ENCODE peak calls at places on chromosome 2, in four cellular contexts. W is cardiac muscle cell, V is heart right ventricle, M is tibial nerve. N is an unnamed sample.
A peak's percentile ranks its signal among the peaks of the same experiment; 100 is the strongest.

GRCh38 chr2:71935291-71935848 is 212.3 kb downstream of the CYP26B1 start:
- DNase-seq in M (peak; percentile 51), V (peak; percentile 61), W (no peak), N (peak; percentile 73)

GRCh38 chr2:7083580-7084509 is 166.6 kb downstream of the RNF144A start:
- DNase-seq in W (peak; percentile 12), M (no peak), V (no peak), N (no peak)

GRCh38 chr2:1751768-1752725 is 7.7 kb upstream of the PXDN start:
- DNase-seq in W (no peak), M (no peak), V (no peak), N (no peak)

GRCh38 chr2:131039535-131039907 is 53.7 kb downstream of the FAM168B start:
- DNase-seq in W (no peak), M (no peak), V (no peak), N (peak; percentile 70)

GRCh38 chr2:234861841-234862735 is 89.7 kb upstream of the SH3BP4 start:
- DNase-seq in V (peak; percentile 48), W (peak; percentile 41), M (peak; percentile 23), N (peak; percentile 89)

GRCh38 chr2:8821276-8822217 is 15.9 kb downstream of the KIDINS220 start:
- DNase-seq in W (no peak), M (peak; percentile 52), V (peak; percentile 30), N (peak; percentile 70)

GRCh38 chr2:180618570-180618969 is 361.8 kb upstream of the UBE2E3 start:
- DNase-seq in W (no peak), V (no peak), M (no peak), N (no peak)

GRCh38 chr2:85795331-85796045 is 41.7 kb downstream of the ATOH8 start:
- DNase-seq in W (no peak), M (no peak), V (no peak), N (peak; percentile 85)

GRCh38 chr2:11856095-11856494 is 109.7 kb downstream of the LPIN1 start:
- DNase-seq in M (no peak), W (no peak), V (no peak), N (no peak)

GRCh38 chr2:128057334-128057733 is 29.5 kb upstream of the SAP130 start:
- DNase-seq in V (no peak), M (no peak), W (no peak), N (no peak)

GRCh38 chr2:8509613-8510012 is 172.2 kb upstream of the ID2 start:
- DNase-seq in W (no peak), M (no peak), V (no peak), N (no peak)

GRCh38 chr2:182068811-182069210 is 83.2 kb downstream of the PPP1R1C start:
- DNase-seq in M (no peak), W (no peak), V (no peak), N (no peak)

GRCh38 chr2:120369250-120369649 is 23.3 kb downstream of the INHBB start:
- DNase-seq in V (no peak), W (no peak), M (no peak), N (no peak)

GRCh38 chr2:7007846-7008741 is 90.9 kb downstream of the RNF144A start:
- DNase-seq in V (peak; percentile 94), M (peak; percentile 86), W (peak; percentile 39), N (peak; percentile 93)

GRCh38 chr2:23624378-23624777 is 239.4 kb downstream of the KLHL29 start:
- DNase-seq in W (no peak), V (no peak), M (no peak), N (no peak)

GRCh38 chr2:174824098-174824497 is 59.8 kb upstream of the CHRNA1 start:
- DNase-seq in V (no peak), W (peak; percentile 61), M (no peak), N (no peak)

GRCh38 chr2:117523267-117523666 is 291.2 kb upstream of the DDX18 start:
- DNase-seq in M (peak; percentile 28), V (peak; percentile 62), W (peak; percentile 79), N (peak; percentile 34)

GRCh38 chr2:226792155-226792871 is 7.3 kb downstream of the IRS1 start:
- DNase-seq in M (no peak), V (no peak), W (no peak), N (no peak)

GRCh38 chr2:160332318-160332717 is 132.2 kb upstream of the ITGB6 start:
- DNase-seq in W (no peak), V (no peak), M (no peak), N (no peak)

GRCh38 chr2:181140414-181140813 is 160.0 kb downstream of the UBE2E3 start:
- DNase-seq in M (peak; percentile 6), W (no peak), V (no peak), N (no peak)

GRCh38 chr2:172445851-172446250 is 18.5 kb downstream of the ITGA6 start:
- DNase-seq in M (no peak), V (no peak), W (no peak), N (no peak)

GRCh38 chr2:149617057-149617456 is 29.5 kb upstream of the MMADHC start:
- DNase-seq in V (no peak), W (no peak), M (no peak), N (no peak)

GRCh38 chr2:149612122-149612521 is 24.5 kb upstream of the MMADHC start:
- DNase-seq in V (no peak), W (no peak), M (no peak), N (no peak)

GRCh38 chr2:149613712-149614111 is 26.1 kb upstream of the MMADHC start:
- DNase-seq in M (no peak), V (no peak), W (no peak), N (no peak)

GRCh38 chr2:149606251-149606811 is 18.8 kb upstream of the MMADHC start:
- DNase-seq in M (no peak), V (no peak), W (no peak), N (no peak)

GRCh38 chr2:149611100-149611820 is 23.7 kb upstream of the MMADHC start:
- DNase-seq in M (no peak), V (no peak), W (peak; percentile 54), N (no peak)
- TF ChIP-seq CTCF in M (no peak), V (no peak), W (peak; percentile 12), N (no peak)

GRCh38 chr2:3001595-3002184 is 375.9 kb downstream of the EIPR1 start:
- DNase-seq in M (no peak), V (no peak), W (peak; percentile 5), N (no peak)
- TF ChIP-seq CTCF in M (no peak), V (peak; percentile 44), W (peak; percentile 5), N (no peak)

DNA sequence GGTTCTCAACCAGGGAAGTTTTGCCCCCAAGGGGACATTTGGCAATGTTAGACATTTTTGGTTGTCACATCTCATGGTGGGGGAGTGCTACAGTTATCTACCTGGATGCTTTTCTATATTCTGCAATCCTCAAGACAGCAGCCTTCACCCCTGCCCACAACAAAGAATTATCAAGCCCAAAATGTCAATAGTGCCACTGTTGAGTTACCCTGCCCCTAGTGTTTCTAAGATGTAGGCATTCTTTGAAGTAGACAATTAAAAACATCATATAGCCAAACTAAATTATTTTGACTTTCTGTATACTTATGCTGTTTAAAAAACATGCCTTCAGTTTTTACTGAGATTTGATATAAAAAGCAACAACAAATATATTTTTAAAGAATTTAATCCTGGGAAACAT is 48.0 kb downstream of the ABI2 start:
- DNase-seq in M (no peak), W (no peak), V (no peak), N (no peak)
- TF ChIP-seq CTCF in M (no peak), W (no peak), V (no peak), N (no peak)

GRCh38 chr2:134120160-134120717 is 133.6 kb upstream of the MGAT5 start:
- DNase-seq in V (peak; percentile 37), M (no peak), W (peak; percentile 60), N (no peak)

GRCh38 chr2:134119672-134120159 is 134.2 kb upstream of the MGAT5 start:
- DNase-seq in M (peak; percentile 79), W (peak; percentile 94), V (peak; percentile 89), N (peak; percentile 98)

GRCh38 chr2:134120718-134121630 is 132.9 kb upstream of the MGAT5 start:
- DNase-seq in V (peak; percentile 71), W (peak; percentile 73), M (peak; percentile 36), N (peak; percentile 30)

GRCh38 chr2:134124047-134124753 is 129.7 kb upstream of the MGAT5 start:
- DNase-seq in M (no peak), V (no peak), W (peak; percentile 44), N (no peak)

GRCh38 chr2:134122610-134123009 is 131.3 kb upstream of the MGAT5 start:
- DNase-seq in W (peak; percentile 13), M (no peak), V (no peak), N (no peak)
- TF ChIP-seq CTCF in W (no peak), M (no peak), V (no peak), N (no peak)

GRCh38 chr2:218642786-218643185 is 16.6 kb downstream of the ZNF142 start:
- DNase-seq in M (no peak), V (no peak), W (no peak), N (no peak)

GRCh38 chr2:218642121-218642656 is 17.2 kb downstream of the ZNF142 start:
- DNase-seq in M (no peak), V (no peak), W (no peak), N (no peak)

GRCh38 chr2:218645126-218645525 is 14.3 kb downstream of the ZNF142 start:
- DNase-seq in M (no peak), W (no peak), V (no peak), N (no peak)

GRCh38 chr2:218643751-218644310 is 15.6 kb downstream of the ZNF142 start:
- DNase-seq in M (no peak), W (no peak), V (no peak), N (no peak)

GRCh38 chr2:218644721-218645120 is 14.7 kb downstream of the ZNF142 start:
- DNase-seq in V (no peak), M (no peak), W (no peak), N (no peak)
- TF ChIP-seq CTCF in V (no peak), M (no peak), W (no peak), N (no peak)

GRCh38 chr2:75098856-75099255 is 100.5 kb downstream of the TACR1 start:
- DNase-seq in V (no peak), W (peak; percentile 28), M (no peak), N (no peak)
- TF ChIP-seq CTCF in V (peak; percentile 28), W (peak; percentile 64), M (no peak), N (no peak)

GRCh38 chr2:126658910-126659613 is 3.1 kb downstream of the GYPC start:
- DNase-seq in W (peak; percentile 77), M (peak; percentile 78), V (peak; percentile 70), N (peak; percentile 93)
- TF ChIP-seq CTCF in W (peak; percentile 10), M (no peak), V (no peak), N (no peak)